ENCODE peak calls at places on chromosomes 3 and 15, in seven cellular contexts. One of them, this sample, is unnamed.

GRCh38 chr3:14552041-14552648 is 12.0 kb upstream of the GRIP2 start:
- DNase-seq in fibroblast of the aortic adventitia: no peak
- DNase-seq in COR-L47: no peak
- DNase-seq in NCI-H2081: no peak
- DNase-seq in esophagus squamous epithelium: no peak
- DNase-seq in lower lobe of right lung: peak
- DNase-seq in foreskin fibroblast: no peak
- DNase-seq in this sample: no peak

GRCh38 chr3:124409650-124410275 is 320.5 kb upstream of the UMPS start:
- DNase-seq in fibroblast of the aortic adventitia: no peak
- DNase-seq in COR-L47: no peak
- DNase-seq in NCI-H2081: no peak
- DNase-seq in esophagus squamous epithelium: no peak
- DNase-seq in lower lobe of right lung: no peak
- DNase-seq in foreskin fibroblast: no peak
- DNase-seq in this sample: no peak

GRCh38 chr3:149390772-149391212 is 13.3 kb upstream of the TM4SF1 start:
- DNase-seq in fibroblast of the aortic adventitia: no peak
- DNase-seq in COR-L47: no peak
- DNase-seq in NCI-H2081: no peak
- DNase-seq in esophagus squamous epithelium: no peak
- DNase-seq in lower lobe of right lung: no peak
- DNase-seq in foreskin fibroblast: peak
- DNase-seq in this sample: no peak

GRCh38 chr15:89244512-89244869 is 712 bp downstream of the FANCI start:
- DNase-seq in fibroblast of the aortic adventitia: no peak
- DNase-seq in COR-L47: peak
- DNase-seq in NCI-H2081: no peak
- DNase-seq in esophagus squamous epithelium: no peak
- DNase-seq in lower lobe of right lung: no peak
- DNase-seq in foreskin fibroblast: no peak
- DNase-seq in this sample: no peak

GRCh38 chr15:81189583-81190283 is 6.9 kb upstream of the IL16 start:
- DNase-seq in fibroblast of the aortic adventitia: peak
- DNase-seq in COR-L47: no peak
- DNase-seq in NCI-H2081: no peak
- DNase-seq in esophagus squamous epithelium: no peak
- DNase-seq in lower lobe of right lung: peak
- DNase-seq in foreskin fibroblast: peak
- DNase-seq in this sample: no peak

GRCh38 chr3:125212096-125212508 is 446 bp downstream of the SLC12A8 start:
- DNase-seq in fibroblast of the aortic adventitia: no peak
- DNase-seq in COR-L47: no peak
- DNase-seq in NCI-H2081: no peak
- DNase-seq in esophagus squamous epithelium: no peak
- DNase-seq in lower lobe of right lung: no peak
- DNase-seq in foreskin fibroblast: no peak
- DNase-seq in this sample: no peak

GRCh38 chr15:89899951-89900567 is 6.3 kb upstream of the AP3S2 start:
- DNase-seq in fibroblast of the aortic adventitia: no peak
- DNase-seq in COR-L47: no peak
- DNase-seq in NCI-H2081: no peak
- DNase-seq in esophagus squamous epithelium: no peak
- DNase-seq in lower lobe of right lung: no peak
- DNase-seq in foreskin fibroblast: no peak
- DNase-seq in this sample: no peak

GRCh38 chr3:156816091-156816793 is 9.9 kb upstream of the LEKR1 start:
- DNase-seq in fibroblast of the aortic adventitia: peak
- DNase-seq in COR-L47: no peak
- DNase-seq in NCI-H2081: no peak
- DNase-seq in esophagus squamous epithelium: no peak
- DNase-seq in lower lobe of right lung: peak
- DNase-seq in foreskin fibroblast: peak
- DNase-seq in this sample: peak

GRCh38 chr15:59274126-59274970 is 67.7 kb downstream of the LDHAL6B start:
- DNase-seq in fibroblast of the aortic adventitia: peak
- DNase-seq in COR-L47: no peak
- DNase-seq in NCI-H2081: no peak
- DNase-seq in esophagus squamous epithelium: no peak
- DNase-seq in lower lobe of right lung: no peak
- DNase-seq in foreskin fibroblast: peak
- DNase-seq in this sample: no peak

GRCh38 chr3:49867871-49868321 is 1.8 kb downstream of the CAMKV start:
- DNase-seq in fibroblast of the aortic adventitia: peak
- DNase-seq in COR-L47: no peak
- DNase-seq in NCI-H2081: no peak
- DNase-seq in esophagus squamous epithelium: no peak
- DNase-seq in lower lobe of right lung: no peak
- DNase-seq in foreskin fibroblast: peak
- DNase-seq in this sample: no peak

GRCh38 chr3:102810937-102811336 is 376.1 kb downstream of the ZPLD1 start:
- DNase-seq in fibroblast of the aortic adventitia: no peak
- DNase-seq in COR-L47: no peak
- DNase-seq in NCI-H2081: no peak
- DNase-seq in esophagus squamous epithelium: no peak
- DNase-seq in lower lobe of right lung: no peak
- DNase-seq in foreskin fibroblast: no peak
- DNase-seq in this sample: no peak

GRCh38 chr3:71876135-71876534 is 91.2 kb upstream of the PROK2 start:
- DNase-seq in fibroblast of the aortic adventitia: no peak
- DNase-seq in COR-L47: no peak
- DNase-seq in NCI-H2081: no peak
- DNase-seq in esophagus squamous epithelium: no peak
- DNase-seq in lower lobe of right lung: no peak
- DNase-seq in foreskin fibroblast: no peak
- DNase-seq in this sample: no peak

GRCh38 chr15:31606261-31606669 is 279.6 kb downstream of the KLF13 start:
- DNase-seq in fibroblast of the aortic adventitia: peak
- DNase-seq in COR-L47: no peak
- DNase-seq in NCI-H2081: no peak
- DNase-seq in esophagus squamous epithelium: no peak
- DNase-seq in lower lobe of right lung: no peak
- DNase-seq in foreskin fibroblast: peak
- DNase-seq in this sample: no peak

GRCh38 chr3:42653560-42654330 is at the start of gene ZBTB47:
- DNase-seq in fibroblast of the aortic adventitia: peak
- DNase-seq in COR-L47: no peak
- DNase-seq in NCI-H2081: no peak
- DNase-seq in esophagus squamous epithelium: no peak
- DNase-seq in lower lobe of right lung: peak
- DNase-seq in foreskin fibroblast: peak
- DNase-seq in this sample: no peak

GRCh38 chr3:196122021-196122687 is 40.3 kb upstream of the TFRC start:
- DNase-seq in fibroblast of the aortic adventitia: no peak
- DNase-seq in COR-L47: no peak
- DNase-seq in NCI-H2081: no peak
- DNase-seq in esophagus squamous epithelium: no peak
- DNase-seq in lower lobe of right lung: no peak
- DNase-seq in foreskin fibroblast: peak
- DNase-seq in this sample: no peak

GRCh38 chr15:29819979-29820801 is 2.1 kb downstream of the TJP1 start:
- DNase-seq in fibroblast of the aortic adventitia: no peak
- DNase-seq in COR-L47: no peak
- DNase-seq in NCI-H2081: no peak
- DNase-seq in esophagus squamous epithelium: no peak
- DNase-seq in lower lobe of right lung: no peak
- DNase-seq in foreskin fibroblast: no peak
- DNase-seq in this sample: no peak

GRCh38 chr3:133843634-133844033 is 38.0 kb downstream of the SRPRB start:
- DNase-seq in fibroblast of the aortic adventitia: no peak
- DNase-seq in COR-L47: no peak
- DNase-seq in NCI-H2081: no peak
- DNase-seq in esophagus squamous epithelium: no peak
- DNase-seq in lower lobe of right lung: no peak
- DNase-seq in foreskin fibroblast: peak
- DNase-seq in this sample: no peak

GRCh38 chr3:185151959-185152432 is 864 bp downstream of the C3orf70 start:
- DNase-seq in fibroblast of the aortic adventitia: no peak
- DNase-seq in COR-L47: no peak
- DNase-seq in NCI-H2081: no peak
- DNase-seq in esophagus squamous epithelium: no peak
- DNase-seq in lower lobe of right lung: no peak
- DNase-seq in foreskin fibroblast: peak
- DNase-seq in this sample: no peak